ENCODE peak calls at places on chromosomes 16 and 17, in five cellular contexts. U is mesendoderm, O is IMR-90, Z is H1, L is mesenchymal stem cell. G is an unnamed sample.

GRCh38 chr16:85503642-85504224 is 109.4 kb upstream of the GSE1 start:
- DNase-seq in O (no peak), L (no peak), U (no peak), Z (no peak), G (no peak)

GRCh38 chr17:79979201-79979840 is 56.4 kb downstream of the TBC1D16 start:
- DNase-seq in Z (no peak), U (no peak), O (no peak), L (no peak), G (peak; percentile 33)

GRCh38 chr16:55628306-55628968 is 27.4 kb upstream of the SLC6A2 start:
- DNase-seq in O (no peak), U (peak; percentile 5), L (no peak), Z (no peak), G (no peak)

GRCh38 chr17:72383053-72383847 is 262.4 kb downstream of the SOX9 start:
- DNase-seq in O (no peak), L (no peak), U (peak; percentile 61), Z (no peak), G (peak; percentile 85)

GRCh38 chr17:13862341-13862740 is 207.0 kb upstream of the COX10 start:
- DNase-seq in Z (no peak), L (no peak), U (no peak), O (no peak), G (no peak)

GRCh38 chr16:10754941-10755340 is 11.3 kb downstream of the NUBP1 start:
- DNase-seq in U (no peak), Z (no peak), O (peak; percentile 82), L (peak; percentile 55), G (no peak)

GRCh38 chr17:54974758-54975157 is 6.2 kb downstream of the STXBP4 start:
- DNase-seq in O (no peak), U (no peak), Z (no peak), L (no peak), G (no peak)

GRCh38 chr17:61619493-61619892 is 28.5 kb upstream of the NACA2 start:
- DNase-seq in L (no peak), Z (no peak), O (no peak), U (peak; percentile 10), G (no peak)

GRCh38 chr17:7969434-7969833 is 33.0 kb upstream of the GUCY2D start:
- DNase-seq in L (peak; percentile 17), U (no peak), O (no peak), Z (no peak), G (no peak)

GRCh38 chr17:79655672-79656290 is 44.9 kb upstream of the RBFOX3 start:
- DNase-seq in O (no peak), L (no peak), Z (no peak), U (no peak), G (peak; percentile 22)

GRCh38 chr16:56993204-56993603 is 3.8 kb downstream of the NLRC5 start:
- DNase-seq in Z (no peak), L (no peak), U (no peak), O (peak; percentile 36), G (no peak)

GRCh38 chr16:72644911-72645310 is 403.0 kb downstream of the ZFHX3 start:
- DNase-seq in Z (no peak), L (no peak), U (no peak), O (no peak), G (no peak)

GRCh38 chr16:5041604-5042133 is 7.9 kb upstream of the NAGPA start:
- DNase-seq in L (peak; percentile 70), U (no peak), O (peak; percentile 83), Z (no peak), G (no peak)

GRCh38 chr16:19114359-19115147 is 789 bp downstream of the ITPRIPL2 start:
- DNase-seq in U (peak; percentile 85), Z (no peak), O (peak; percentile 68), L (peak; percentile 71), G (peak; percentile 79)

GRCh38 chr17:66778531-66778930 is 56.4 kb upstream of the CACNG5 start:
- DNase-seq in O (no peak), U (no peak), Z (no peak), L (no peak), G (peak; percentile 28)

GRCh38 chr16:61887903-61888302 is 148.3 kb downstream of the CDH8 start:
- DNase-seq in U (peak; percentile 91), L (peak; percentile 66), Z (no peak), O (no peak), G (no peak)

GRCh38 chr16:88393034-88393433 is 10.3 kb downstream of the ZNF469 start:
- DNase-seq in O (no peak), Z (no peak), L (no peak), U (no peak), G (no peak)

GRCh38 chr16:8374032-8374431 is 216.3 kb downstream of the TMEM114 start:
- DNase-seq in Z (no peak), U (no peak), L (no peak), O (no peak), G (no peak)

GRCh38 chr17:40564195-40564882 is 933 bp downstream of the CCR7 start:
- DNase-seq in Z (no peak), L (no peak), O (no peak), U (no peak), G (peak; percentile 26)

GRCh38 chr16:22628994-22629393 is 118.3 kb downstream of the NPIPB5 start:
- DNase-seq in L (no peak), O (no peak), Z (no peak), U (no peak), G (no peak)

GRCh38 chr16:1019234-1019933 is 37.8 kb downstream of the SOX8 start:
- DNase-seq in O (peak; percentile 4), L (no peak), Z (no peak), U (no peak), G (no peak)

GRCh38 chr16:12392585-12393089 is 411.1 kb downstream of the CPPED1 start:
- DNase-seq in Z (no peak), O (no peak), L (peak; percentile 19), U (no peak), G (no peak)

GRCh38 chr16:3152273-3153076 is 17.6 kb downstream of the ZNF213 start:
- DNase-seq in L (peak; percentile 92), U (peak; percentile 97), Z (peak; percentile 88), O (peak; percentile 90), G (peak; percentile 97)

GRCh38 chr16:3149193-3149530 is 14.3 kb downstream of the ZNF213 start:
- DNase-seq in U (no peak), L (no peak), O (no peak), Z (no peak), G (no peak)

GRCh38 chr16:3149630-3150345 is 15.0 kb downstream of the ZNF213 start:
- DNase-seq in O (peak; percentile 42), U (peak; percentile 81), L (peak; percentile 78), Z (no peak), G (peak; percentile 84)

GRCh38 chr16:3152022-3152272 is 17.1 kb downstream of the ZNF213 start:
- DNase-seq in U (no peak), L (no peak), O (no peak), Z (no peak), G (no peak)

GRCh38 chr16:3150346-3151218 is 15.8 kb downstream of the ZNF213 start:
- DNase-seq in U (peak; percentile 99), O (peak; percentile 92), Z (peak; percentile 96), L (peak; percentile 97), G (peak; percentile 97)
- H2BK120ac ChIP-seq in U (no peak overlapping the region), O (peak overlapping the region; percentile 65), Z (no peak overlapping the region), L (peak overlapping the region; percentile 81), G (no peak overlapping the region)

DNA sequence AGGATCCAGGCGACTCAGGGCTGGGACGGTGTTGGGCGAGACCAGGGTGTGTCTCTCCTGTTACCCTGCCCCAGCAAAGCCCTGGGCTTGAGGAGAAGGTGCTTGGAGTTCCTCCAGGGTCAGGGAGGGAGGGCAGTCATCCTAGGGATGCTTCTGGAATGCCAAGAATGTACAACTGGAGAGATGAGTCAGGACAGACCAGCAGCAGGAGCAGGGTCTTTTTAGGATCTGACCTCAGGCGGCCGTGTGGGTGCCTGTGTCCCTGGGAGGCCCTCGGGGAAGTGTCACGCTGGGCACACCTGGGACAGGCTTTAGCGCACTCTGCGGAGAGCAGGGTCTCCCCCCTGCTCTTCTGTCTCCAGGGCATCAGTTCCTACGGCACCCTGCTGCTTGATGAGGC is 8.2 kb upstream of the MTSS2 start:
- DNase-seq in U (peak; percentile 98), L (peak; percentile 75), O (peak; percentile 78), Z (peak; percentile 83), G (peak; percentile 81)
- H2BK120ac ChIP-seq in U (no peak overlapping the region), L (peak overlapping the region; percentile 82), O (peak overlapping the region; percentile 99), Z (no peak overlapping the region), G (no peak overlapping the region)

DNA sequence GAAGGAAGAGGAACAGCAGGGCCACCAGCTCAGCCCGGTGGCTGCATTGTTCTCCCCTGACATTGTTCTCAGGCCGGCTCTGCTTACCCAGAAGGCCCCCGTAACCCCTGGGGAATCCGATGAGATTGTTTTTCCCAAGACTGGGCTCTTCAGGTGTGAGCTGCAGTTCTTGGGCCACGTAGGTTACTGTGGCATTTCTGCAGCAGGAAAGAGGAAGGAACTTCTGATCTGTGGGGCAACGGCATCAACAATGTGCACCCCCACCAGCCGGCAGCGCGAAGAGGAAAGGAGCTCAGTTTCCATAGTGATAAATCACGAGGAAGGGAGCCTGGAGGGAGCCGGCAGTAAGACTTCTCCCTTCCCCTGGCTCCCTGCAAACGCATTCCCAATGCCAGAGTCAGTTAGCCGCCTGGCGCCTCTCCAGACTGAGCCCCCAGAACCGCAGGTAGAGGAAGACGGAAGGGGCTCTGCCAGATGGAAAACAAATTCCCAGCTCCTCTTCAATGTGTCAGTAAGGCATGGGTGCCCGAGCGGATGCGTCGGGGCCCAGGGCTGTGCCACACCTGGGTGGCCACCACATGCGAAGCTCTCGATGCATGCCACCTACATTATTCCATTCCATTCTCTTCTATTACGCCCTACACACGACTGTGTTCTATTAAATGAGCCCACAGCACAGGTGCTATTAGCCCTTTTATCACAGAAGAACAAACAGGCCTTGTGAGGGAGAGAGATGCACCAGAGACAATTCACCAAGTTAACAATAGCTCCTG is 21.5 kb upstream of the PECAM1 start:
- DNase-seq in Z (peak; percentile 59), U (peak; percentile 94), O (no peak), L (peak; percentile 58), G (peak; percentile 84)
- H2BK120ac ChIP-seq in Z (peak overlapping the region; percentile 50), U (no peak overlapping the region), O (no peak overlapping the region), L (no peak overlapping the region), G (no peak overlapping the region)

GRCh38 chr17:17822189-17822978 is 14.4 kb downstream of the SREBF1 start:
- DNase-seq in O (peak; percentile 87), L (peak; percentile 59), Z (no peak), U (no peak), G (no peak)

GRCh38 chr17:17826340-17826708 is 10.5 kb downstream of the SREBF1 start:
- DNase-seq in Z (no peak), L (no peak), U (no peak), O (no peak), G (no peak)

GRCh38 chr17:17823433-17824118 is 13.2 kb downstream of the SREBF1 start:
- DNase-seq in L (peak; percentile 84), O (peak; percentile 61), Z (no peak), U (peak; percentile 97), G (peak; percentile 97)

GRCh38 chr17:17824780-17825614 is 11.8 kb downstream of the SREBF1 start:
- DNase-seq in Z (no peak), U (peak; percentile 80), L (peak; percentile 37), O (no peak), G (peak; percentile 64)

DNA sequence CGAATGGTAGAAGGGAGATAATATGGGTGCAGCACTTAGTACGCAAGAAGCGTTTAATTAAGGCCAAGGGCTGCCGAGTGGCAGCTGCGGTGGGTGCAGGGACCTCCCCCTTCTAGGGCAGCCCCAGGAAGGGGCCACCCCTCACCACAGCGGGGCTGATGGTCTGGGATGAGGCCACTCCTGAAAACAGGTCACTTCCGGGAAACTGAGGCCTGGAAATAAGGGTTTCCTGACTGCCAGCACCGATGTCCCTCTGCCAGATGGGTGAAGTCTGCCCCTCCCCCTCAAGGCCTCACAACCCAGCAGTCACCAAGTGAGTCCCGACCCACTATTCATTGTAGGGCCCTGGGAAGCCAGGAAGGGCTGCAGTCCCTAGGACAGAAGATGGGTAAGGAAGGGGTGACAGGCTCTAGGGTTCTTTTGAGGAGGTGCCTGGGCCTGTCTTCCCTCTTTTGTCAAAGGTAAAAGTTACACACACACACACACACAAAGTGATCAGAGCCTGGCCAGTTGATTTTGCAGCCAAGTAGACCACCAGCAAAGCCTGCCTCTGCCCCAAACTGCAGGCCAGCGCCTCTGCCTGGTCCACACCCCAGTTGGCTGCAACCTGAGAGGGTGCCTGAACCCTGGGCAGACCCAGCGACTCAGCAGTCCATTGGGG is 12.5 kb downstream of the SREBF1 start:
- DNase-seq in Z (no peak), U (peak; percentile 57), L (peak; percentile 51), O (no peak), G (no peak)
- H2BK120ac ChIP-seq in Z (peak overlapping the region; percentile 88), U (no peak overlapping the region), L (peak overlapping the region; percentile 82), O (peak overlapping the region; percentile 98), G (no peak overlapping the region)